ENCODE peak calls at places on chromosome 15, in five cellular contexts. J is IMR-90, Q is tibial nerve, D is endothelial cell of umbilical vein, P is body of pancreas. A is an unnamed sample.

GRCh38 chr15:98085003-98085639 is 124.6 kb downstream of the ARRDC4 start:
- DNase-seq in J (peak), Q (no peak), P (peak), D (peak), A (no peak)

GRCh38 chr15:70615435-70616310 is 147.7 kb downstream of the UACA start:
- DNase-seq in J (no peak), P (no peak), Q (no peak), D (no peak), A (no peak)

GRCh38 chr15:78767331-78767951 is 43.8 kb downstream of the ADAMTS7 start:
- DNase-seq in P (no peak), D (no peak), Q (no peak), J (no peak), A (no peak)

GRCh38 chr15:22257668-22258401 is 177.5 kb downstream of the OR4M2 start:
- DNase-seq in J (no peak), P (no peak), D (no peak), Q (no peak), A (no peak)

GRCh38 chr15:58457466-58457965 is 25.7 kb downstream of the LIPC start:
- DNase-seq in Q (no peak), P (no peak), J (peak), D (no peak), A (no peak)

GRCh38 chr15:62453979-62454378 is 288.9 kb upstream of the C2CD4B start:
- DNase-seq in P (no peak), Q (no peak), D (no peak), J (peak), A (no peak)

GRCh38 chr15:33654859-33655258 is 313.4 kb upstream of the CHRM5 start:
- DNase-seq in P (no peak), J (no peak), Q (no peak), D (no peak), A (no peak)

GRCh38 chr15:34716111-34716510 is 38.7 kb downstream of the GJD2 start:
- DNase-seq in D (no peak), Q (no peak), P (peak), J (no peak), A (no peak)

GRCh38 chr15:53693729-53694533 is 65.5 kb downstream of the WDR72 start:
- DNase-seq in Q (no peak), P (peak), D (no peak), J (no peak), A (no peak)

GRCh38 chr15:31461375-31461774 is 134.7 kb downstream of the KLF13 start:
- DNase-seq in P (no peak), D (no peak), J (no peak), Q (no peak), A (no peak)

GRCh38 chr15:34726407-34727100 is 28.2 kb downstream of the GJD2 start:
- DNase-seq in Q (no peak), P (no peak), J (peak), D (no peak), A (no peak)

GRCh38 chr15:87573534-87573933 is 683.0 kb downstream of the NTRK3 start:
- DNase-seq in J (no peak), Q (no peak), D (no peak), P (no peak), A (no peak)

GRCh38 chr15:57751177-57751800 is 44.8 kb downstream of the POLR2M start:
- DNase-seq in P (no peak), D (peak), J (peak), Q (no peak), A (no peak)

GRCh38 chr15:23503546-23503945 is 56.5 kb upstream of the GOLGA6L2 start:
- DNase-seq in J (no peak), Q (no peak), D (no peak), P (no peak), A (no peak)

GRCh38 chr15:62365795-62366442 is 200.8 kb upstream of the C2CD4B start:
- DNase-seq in P (peak), D (no peak), J (no peak), Q (no peak), A (no peak)

GRCh38 chr15:78338756-78339155 is 1.4 kb upstream of the CRABP1 start:
- DNase-seq in J (no peak), D (no peak), Q (no peak), P (no peak), A (no peak)

GRCh38 chr15:70627322-70627721 is 136.0 kb downstream of the UACA start:
- DNase-seq in D (no peak), J (no peak), Q (no peak), P (no peak), A (no peak)

GRCh38 chr15:53976844-53977392 is 1.3 kb upstream of the UNC13C start:
- DNase-seq in P (no peak), J (no peak), D (no peak), Q (no peak), A (no peak)

GRCh38 chr15:78208887-78209645 is 25.3 kb downstream of the ACSBG1 start:
- DNase-seq in D (no peak), Q (no peak), P (peak), J (no peak), A (no peak)

GRCh38 chr15:51023499-51023898 is 71.2 kb downstream of the TNFAIP8L3 start:
- DNase-seq in J (no peak), Q (no peak), D (no peak), P (no peak), A (no peak)

GRCh38 chr15:99042909-99043308 is 35.3 kb upstream of the PGPEP1L start:
- DNase-seq in J (no peak), P (no peak), D (no peak), Q (no peak), A (no peak)

GRCh38 chr15:51386960-51387698 is 45.7 kb downstream of the GLDN start:
- DNase-seq in Q (no peak), J (no peak), D (no peak), P (no peak), A (no peak)

GRCh38 chr15:70474682-70475438 is 288.5 kb downstream of the UACA start:
- DNase-seq in Q (peak), D (peak), J (peak), P (peak), A (no peak)

GRCh38 chr15:40828447-40829036 is at the start of gene PPP1R14D:
- DNase-seq in J (no peak), P (no peak), Q (no peak), D (no peak), A (no peak)
- TF ChIP-seq POLR2A in J (no peak), P (no peak), Q (no peak), D (no peak), A (no peak)

GRCh38 chr15:40593130-40593529 is 919 bp upstream of the KNL1 start:
- DNase-seq in J (no peak), P (no peak), Q (no peak), D (no peak), A (no peak)

GRCh38 chr15:40594429-40594836 is 384 bp downstream of the KNL1 start:
- DNase-seq in Q (no peak), J (peak), P (peak), D (no peak), A (peak)

GRCh38 chr15:40595773-40596172 is 1.7 kb downstream of the KNL1 start:
- DNase-seq in D (no peak), Q (no peak), J (no peak), P (no peak), A (no peak)

GRCh38 chr15:40595219-40595618 is 1.2 kb downstream of the KNL1 start:
- DNase-seq in Q (no peak), P (no peak), D (peak), J (no peak), A (no peak)

DNA sequence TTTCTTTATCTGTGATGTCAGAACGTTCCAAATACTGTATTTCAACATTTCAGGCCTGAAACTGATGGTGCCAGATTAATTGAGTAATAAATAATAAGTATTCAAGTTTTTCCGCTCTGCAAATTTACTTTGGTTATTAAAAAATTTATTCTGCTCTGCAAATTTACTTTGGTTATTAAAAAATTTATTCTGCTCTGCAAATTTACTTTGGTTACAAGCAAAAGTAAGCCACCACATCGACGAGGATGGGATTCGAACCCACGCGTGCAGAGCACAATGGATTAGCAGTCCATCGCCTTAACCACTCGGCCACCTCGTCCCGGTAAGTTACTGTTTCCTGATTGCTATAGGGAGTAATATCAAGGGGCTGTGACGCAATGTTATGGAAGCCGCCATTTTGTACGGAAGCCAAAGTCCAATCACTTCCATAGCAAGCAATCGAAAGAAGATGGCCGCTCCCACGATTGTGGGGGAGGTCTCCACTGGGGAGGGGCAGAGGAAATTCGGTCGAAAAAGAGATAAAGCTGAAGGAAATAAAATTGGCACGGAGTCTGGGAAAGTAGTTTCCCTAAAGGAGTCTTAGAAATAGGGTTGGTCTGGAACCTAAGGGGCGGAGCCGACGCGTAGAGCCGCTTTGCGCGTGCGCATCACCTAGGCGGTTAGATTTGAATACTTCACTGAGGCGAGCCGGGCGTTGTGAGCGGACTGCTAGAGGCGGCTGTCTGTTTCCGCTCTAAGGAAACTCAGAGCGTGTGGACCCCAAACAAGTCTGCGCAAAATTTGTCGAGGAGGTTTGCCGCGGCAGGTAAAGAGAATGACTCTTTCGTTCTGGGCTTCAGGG is at the start of gene KNL1:
- DNase-seq in J (peak), P (peak), D (peak), Q (peak), A (peak)
- TF ChIP-seq POLR2A in J (peak), P (no peak), D (peak), Q (no peak), A (no peak)

GRCh38 chr15:75625542-75626347 is at the start of gene SNUPN:
- DNase-seq in P (peak), Q (peak), D (peak), J (peak), A (peak)
- TF ChIP-seq POLR2A in P (peak), Q (no peak), D (peak), J (peak), A (peak)

GRCh38 chr15:80151576-80151975 is 1.2 kb upstream of the FAH start:
- DNase-seq in J (no peak), D (no peak), P (no peak), Q (no peak), A (no peak)

GRCh38 chr15:80152180-80152895 is 461 bp upstream of the FAH start:
- DNase-seq in J (peak), Q (peak), P (peak), D (peak), A (peak)

GRCh38 chr15:80154336-80154735 is 1.5 kb downstream of the FAH start:
- DNase-seq in J (peak), D (no peak), Q (no peak), P (no peak), A (no peak)

GRCh38 chr15:80153900-80154299 is 1.1 kb downstream of the FAH start:
- DNase-seq in P (no peak), Q (no peak), D (no peak), J (peak), A (no peak)

GRCh38 chr15:80152896-80153876 is at the start of gene FAH:
- DNase-seq in P (peak), Q (no peak), J (peak), D (peak), A (no peak)
- TF ChIP-seq POLR2A in P (no peak), Q (no peak), J (no peak), D (no peak), A (peak)

DNA sequence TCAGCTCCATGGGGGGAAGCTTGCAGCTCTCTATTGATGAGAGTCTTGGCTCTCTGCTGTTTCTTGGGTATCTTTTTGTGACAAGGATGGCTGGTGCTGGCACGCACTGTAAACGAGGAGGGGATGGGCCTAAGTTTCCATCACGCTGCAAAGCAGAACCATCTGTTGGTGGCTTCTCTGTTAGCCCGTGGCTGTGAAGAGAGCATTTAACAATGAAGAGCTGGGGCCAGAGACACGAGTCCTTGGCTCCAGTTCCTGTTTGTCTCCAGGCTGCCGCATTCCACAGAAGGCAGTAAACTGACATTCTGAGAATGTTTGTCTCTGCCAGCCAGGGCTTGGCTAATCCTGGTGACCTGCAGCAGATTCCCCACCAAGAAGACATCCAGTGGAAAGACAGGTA is 130.7 kb downstream of the ASB7 start:
- DNase-seq in J (peak), P (no peak), Q (no peak), D (no peak), A (no peak)
- TF ChIP-seq POLR2A in J (no peak), P (no peak), Q (no peak), D (no peak), A (no peak)

DNA sequence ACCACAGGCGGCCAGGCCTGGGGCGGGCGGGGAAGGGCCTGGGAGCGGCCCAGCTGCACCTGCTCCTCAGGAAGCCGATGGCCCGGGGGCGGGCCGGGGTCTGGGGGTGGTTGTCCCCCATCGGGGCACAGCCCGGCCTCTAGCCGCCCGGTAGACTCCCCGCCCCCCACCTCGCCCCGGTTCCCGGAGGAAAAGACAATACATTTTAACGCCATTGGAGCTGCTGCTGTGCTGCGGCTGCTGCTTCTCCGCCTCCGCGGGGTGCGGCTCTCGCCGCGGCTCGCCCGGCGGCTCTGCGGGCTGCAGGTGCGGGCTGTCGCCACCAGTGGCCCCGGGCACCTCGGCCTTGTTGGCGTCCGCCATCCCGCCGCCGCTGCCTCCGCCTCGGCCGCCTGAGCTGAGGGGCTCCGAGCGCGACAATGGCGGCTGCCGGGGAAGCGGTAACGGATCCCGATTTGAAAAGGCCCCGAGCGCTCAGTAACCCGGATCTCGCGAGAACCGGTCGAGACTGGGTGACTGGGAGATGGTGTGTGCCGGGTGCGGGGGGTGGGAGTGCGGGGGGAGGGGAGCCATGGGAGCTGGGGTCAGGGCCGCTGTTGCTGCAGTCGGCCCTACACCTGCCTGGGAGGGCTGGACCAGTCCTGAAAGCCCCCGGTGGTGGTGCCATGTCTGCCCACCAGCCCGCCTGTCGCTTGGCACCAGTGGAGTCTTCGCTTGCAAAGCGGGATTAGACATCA is at the start of gene MYEF2:
- DNase-seq in J (peak), Q (peak), D (peak), P (peak), A (peak)
- TF ChIP-seq POLR2A in J (no peak), Q (no peak), D (peak), P (peak), A (peak)

DNA sequence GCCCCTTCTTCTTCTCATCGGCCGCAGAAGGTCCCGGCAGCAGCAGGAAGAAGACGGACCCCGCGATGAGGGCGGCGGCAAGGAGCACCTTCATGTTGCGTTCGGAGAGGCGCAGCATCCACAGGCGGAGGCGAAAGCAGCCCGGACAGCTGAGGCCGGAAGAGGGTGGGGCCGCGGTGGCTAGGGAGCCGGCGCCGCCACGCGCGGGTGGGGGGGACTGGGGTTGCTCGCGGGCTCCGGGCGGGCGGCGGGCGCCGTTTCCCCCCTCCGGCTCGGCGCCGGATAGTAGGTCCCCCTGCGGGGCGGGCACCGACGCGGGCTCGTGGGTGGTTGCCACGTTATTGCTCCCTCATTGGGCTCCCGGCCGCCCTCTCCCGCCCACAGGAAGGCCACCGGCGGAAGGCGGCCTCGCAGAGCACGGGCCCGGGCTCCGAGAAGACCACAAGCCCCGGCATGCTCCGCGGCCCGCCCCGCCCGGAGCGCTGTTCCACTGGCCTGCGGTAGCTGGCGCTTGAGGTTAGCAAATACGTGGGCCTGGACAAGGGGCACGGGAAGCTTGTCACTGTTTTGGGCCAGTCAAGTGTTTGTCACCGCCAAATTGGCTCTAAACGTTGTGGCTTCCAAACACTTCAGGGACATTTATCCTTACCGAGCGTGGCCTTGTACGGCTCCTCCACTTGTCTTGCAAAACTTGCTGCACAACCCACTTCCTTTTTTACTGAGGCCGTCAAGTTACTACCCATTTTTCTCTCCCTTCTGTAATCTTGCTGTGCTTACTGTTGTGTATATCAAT is at the start of gene PPIB:
- DNase-seq in D (peak), Q (peak), J (peak), P (peak), A (peak)
- TF ChIP-seq POLR2A in D (peak), Q (peak), J (peak), P (peak), A (peak)

GRCh38 chr15:41336549-41336948 is 3.9 kb downstream of the NUSAP1 start:
- DNase-seq in D (no peak), P (no peak), J (no peak), Q (no peak), A (no peak)

GRCh38 chr15:41331281-41331680 is 1.1 kb downstream of the OIP5 start:
- DNase-seq in D (no peak), Q (no peak), J (no peak), P (no peak), A (no peak)

GRCh38 chr15:41334293-41335120 is 1.8 kb downstream of the NUSAP1 start:
- DNase-seq in D (no peak), Q (no peak), P (no peak), J (no peak), A (no peak)

GRCh38 chr15:41331833-41332787 is at the start of gene OIP5:
- DNase-seq in P (peak), Q (peak), D (peak), J (peak), A (peak)

DNA sequence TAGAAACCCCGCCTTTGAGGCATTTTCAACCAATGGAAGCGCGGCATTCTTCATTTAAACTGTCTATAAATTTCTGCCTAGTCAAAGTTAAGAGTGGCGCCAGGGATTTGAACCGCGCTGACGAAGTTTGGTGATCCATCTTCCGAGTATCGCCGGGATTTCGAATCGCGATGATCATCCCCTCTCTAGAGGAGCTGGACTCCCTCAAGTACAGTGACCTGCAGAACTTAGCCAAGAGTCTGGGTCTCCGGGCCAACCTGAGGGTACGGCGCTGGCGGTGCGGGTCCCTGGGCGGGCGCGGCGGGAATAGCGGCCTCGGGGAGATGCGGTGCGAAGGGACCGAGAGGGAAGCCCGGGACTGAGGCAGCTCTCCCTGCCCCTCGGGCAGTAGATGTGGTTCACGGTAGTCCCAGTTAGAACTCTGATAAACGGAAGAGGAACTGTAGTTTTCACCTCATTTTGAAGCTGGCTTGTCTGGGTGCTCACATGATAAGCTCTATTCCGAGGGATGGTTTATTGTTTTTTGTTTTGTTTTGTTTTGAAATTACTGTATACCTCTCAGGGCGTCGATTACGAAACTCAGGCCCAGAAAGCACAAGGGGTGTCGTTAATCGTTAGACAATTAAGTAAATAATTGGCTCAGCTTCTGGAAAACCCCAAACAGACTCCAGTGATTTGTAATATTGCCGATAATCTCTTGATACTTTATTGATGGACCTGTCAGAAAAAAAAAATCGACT is at the start of gene NUSAP1:
- DNase-seq in P (no peak), J (no peak), D (no peak), Q (no peak), A (peak)
- TF ChIP-seq POLR2A in P (no peak), J (peak), D (peak), Q (no peak), A (peak)

GRCh38 chr15:52679232-52680040 is at the start of gene ATOSA:
- DNase-seq in P (peak), Q (peak), D (peak), J (peak), A (peak)
- TF ChIP-seq POLR2A in P (peak), Q (peak), D (no peak), J (no peak), A (no peak)

DNA sequence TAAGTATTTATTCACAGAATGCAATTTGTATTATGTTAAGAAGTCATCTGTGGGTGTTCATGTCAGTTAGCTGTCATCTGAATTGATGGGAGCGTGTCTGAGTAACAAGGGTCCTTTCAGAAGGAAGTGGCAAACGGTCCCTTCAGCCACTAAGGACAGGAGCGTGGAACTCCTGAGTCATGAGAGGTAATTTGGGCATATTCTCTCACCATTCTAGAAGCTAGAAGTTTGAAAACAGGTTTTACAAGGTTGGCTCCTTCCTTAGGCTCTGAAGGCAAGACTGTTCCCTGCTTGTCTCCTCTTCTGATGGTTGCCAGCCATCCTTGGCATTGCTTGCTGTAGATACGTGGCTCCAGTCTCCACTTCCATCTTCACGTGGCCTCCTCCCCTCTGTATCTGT is 19.7 kb downstream of the ABHD2 start:
- DNase-seq in D (no peak), J (no peak), Q (no peak), P (no peak), A (no peak)
- TF ChIP-seq POLR2A in D (no peak), J (no peak), Q (no peak), P (no peak), A (no peak)

A was measured in GM12892.